ENCODE peak calls at places on chromosome 4, in four cellular contexts. C, L, S and N are unnamed samples. For H3K4me1, the result is how much of the 10 kb centered on the place peaks cover.

GRCh38 chr4:25050370-25051098 is 19.8 kb upstream of the LGI2 start:
- DNase-seq in C (no peak), L (no peak), S (no peak), N (no peak)

GRCh38 chr4:27048350-27049100 is 187.9 kb downstream of the STIM2 start:
- DNase-seq in C (no peak), L (peak), S (no peak), N (no peak)

GRCh38 chr4:124337874-124338273 is 374.7 kb downstream of the ANKRD50 start:
- DNase-seq in C (peak), L (no peak), S (no peak), N (peak)

GRCh38 chr4:2803624-2804448 is 11.0 kb downstream of the SH3BP2 start:
- DNase-seq in C (peak), L (no peak), S (no peak), N (no peak)

GRCh38 chr4:81465668-81466357 is 5.9 kb downstream of the RASGEF1B start:
- DNase-seq in C (no peak), L (no peak), S (no peak), N (no peak)

GRCh38 chr4:77052352-77052751 is 23.4 kb downstream of the CCNI start:
- DNase-seq in C (peak), L (no peak), S (peak), N (no peak)

GRCh38 chr4:150235795-150236385 is 157.6 kb downstream of the DCLK2 start:
- DNase-seq in C (no peak), L (no peak), S (no peak), N (no peak)

GRCh38 chr4:8838911-8839431 is 32.7 kb downstream of the HMX1 start:
- DNase-seq in C (no peak), L (no peak), S (no peak), N (peak)

GRCh38 chr4:21802406-21802805 is 146.2 kb downstream of the KCNIP4 start:
- DNase-seq in C (no peak), L (peak), S (no peak), N (no peak)

GRCh38 chr4:81565137-81565870 is 93.6 kb upstream of the RASGEF1B start:
- DNase-seq in C (peak), L (no peak), S (no peak), N (peak)

DNA sequence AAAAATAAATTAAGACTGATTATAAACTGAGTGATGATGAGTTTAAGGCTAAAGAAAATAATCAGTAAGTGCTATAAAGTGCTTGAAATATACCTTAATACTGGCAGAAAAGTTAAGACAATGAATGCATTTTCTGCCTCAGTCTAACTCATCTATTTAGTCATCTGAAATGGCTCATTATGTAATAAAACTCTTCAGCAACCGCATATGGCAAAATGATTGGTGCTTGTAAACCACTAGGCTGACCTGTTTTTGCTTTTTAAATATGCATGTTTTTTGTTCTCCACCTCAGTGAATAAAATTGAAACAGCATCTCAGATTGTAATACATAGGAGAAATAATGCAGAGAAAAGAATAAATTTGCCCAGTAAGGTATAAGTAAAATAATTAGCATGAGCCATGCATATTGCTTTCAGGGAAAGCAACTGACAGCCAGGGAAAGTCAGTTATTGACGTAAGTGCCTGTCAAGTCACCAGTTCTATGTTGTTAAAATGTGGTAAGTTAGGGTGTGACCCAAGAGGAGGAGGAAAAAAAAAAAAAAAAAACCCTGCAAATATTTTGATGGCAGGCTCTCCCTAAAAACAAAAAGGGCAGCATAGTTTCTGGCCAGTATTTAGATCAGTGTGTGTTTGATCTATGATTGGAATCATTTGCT is 167.5 kb downstream of the PALLD start:
- DNase-seq in C (no peak), L (no peak), S (no peak), N (no peak)
- H3K4me1 ChIP-seq in C (under half), L (half or more), S (under half), N (under half)

GRCh38 chr4:143356493-143356892 is 19.8 kb downstream of the GAB1 start:
- DNase-seq in C (no peak), L (no peak), S (no peak), N (no peak)
- H3K4me1 ChIP-seq in C (under half), L (under half), S (under half), N (half or more)

GRCh38 chr4:16227462-16227868 is 1.2 kb upstream of the TAPT1 start:
- DNase-seq in C (peak), L (no peak), S (no peak), N (peak)
- H3K4me1 ChIP-seq in C (half or more), L (under half), S (under half), N (under half)

GRCh38 chr4:139969635-139970266 is 184.2 kb downstream of the MAML3 start:
- DNase-seq in C (no peak), L (no peak), S (no peak), N (no peak)

GRCh38 chr4:139968831-139969230 is 185.2 kb downstream of the MAML3 start:
- DNase-seq in C (no peak), L (no peak), S (no peak), N (no peak)

GRCh38 chr4:139973611-139974010 is 180.4 kb downstream of the MAML3 start:
- DNase-seq in C (no peak), L (no peak), S (no peak), N (no peak)

GRCh38 chr4:139973015-139973414 is 181.0 kb downstream of the MAML3 start:
- DNase-seq in C (no peak), L (no peak), S (no peak), N (no peak)

GRCh38 chr4:139972305-139972704 is 181.7 kb downstream of the MAML3 start:
- DNase-seq in C (no peak), L (no peak), S (no peak), N (no peak)
- H3K4me1 ChIP-seq in C (under half), L (under half), S (under half), N (under half)